ENCODE peak calls at places on chromosomes 16 and 17, in six cellular contexts. One of them, this sample, is unnamed.

GRCh38 chr17:73156166-73156840 is 8.5 kb upstream of the SSTR2 start:
- DNase-seq in activated T-cell treated with anti-CD3 and anti-CD28 coated beads, Interleukin-2, amount 50 U/mL, for 72 hours: peak; percentile 72
- DNase-seq in NCI-H446 treated with DMSO at 0.1 percent for 48 hours: peak; percentile 66
- DNase-seq in amniotic stem cell: peak; percentile 39
- DNase-seq in tibial nerve: peak; percentile 56
- DNase-seq in hypothalamus: peak; percentile 19
- DNase-seq in this sample: no peak

GRCh38 chr17:80359422-80360110 is 55.4 kb upstream of the ENDOV start:
- DNase-seq in tibial nerve: no peak
- DNase-seq in NCI-H446 treated with DMSO at 0.1 percent for 48 hours: no peak
- DNase-seq in hypothalamus: no peak
- DNase-seq in activated T-cell treated with anti-CD3 and anti-CD28 coated beads, Interleukin-2, amount 50 U/mL, for 72 hours: no peak
- DNase-seq in amniotic stem cell: no peak
- DNase-seq in this sample: no peak

GRCh38 chr16:83685615-83686165 is 122.1 kb upstream of the HSBP1 start:
- DNase-seq in activated T-cell treated with anti-CD3 and anti-CD28 coated beads, Interleukin-2, amount 50 U/mL, for 72 hours: no peak
- DNase-seq in tibial nerve: no peak
- DNase-seq in amniotic stem cell: no peak
- DNase-seq in NCI-H446 treated with DMSO at 0.1 percent for 48 hours: no peak
- DNase-seq in hypothalamus: no peak
- DNase-seq in this sample: no peak

GRCh38 chr17:65536573-65537342 is 24.7 kb downstream of the AXIN2 start:
- DNase-seq in tibial nerve: no peak
- DNase-seq in hypothalamus: no peak
- DNase-seq in NCI-H446 treated with DMSO at 0.1 percent for 48 hours: no peak
- DNase-seq in activated T-cell treated with anti-CD3 and anti-CD28 coated beads, Interleukin-2, amount 50 U/mL, for 72 hours: no peak
- DNase-seq in amniotic stem cell: no peak
- DNase-seq in this sample: no peak

GRCh38 chr16:5551909-5552308 is 454.3 kb upstream of the EEF2KMT start:
- DNase-seq in tibial nerve: no peak
- DNase-seq in activated T-cell treated with anti-CD3 and anti-CD28 coated beads, Interleukin-2, amount 50 U/mL, for 72 hours: no peak
- DNase-seq in amniotic stem cell: no peak
- DNase-seq in hypothalamus: no peak
- DNase-seq in NCI-H446 treated with DMSO at 0.1 percent for 48 hours: no peak
- DNase-seq in this sample: peak; percentile 19

GRCh38 chr17:49742256-49742655 is 21.7 kb downstream of the FAM117A start:
- DNase-seq in NCI-H446 treated with DMSO at 0.1 percent for 48 hours: no peak
- DNase-seq in tibial nerve: no peak
- DNase-seq in amniotic stem cell: no peak
- DNase-seq in hypothalamus: no peak
- DNase-seq in activated T-cell treated with anti-CD3 and anti-CD28 coated beads, Interleukin-2, amount 50 U/mL, for 72 hours: no peak
- DNase-seq in this sample: no peak

GRCh38 chr16:3170440-3171180 is 17.4 kb upstream of the OR1F1 start:
- DNase-seq in hypothalamus: no peak
- DNase-seq in amniotic stem cell: no peak
- DNase-seq in tibial nerve: no peak
- DNase-seq in NCI-H446 treated with DMSO at 0.1 percent for 48 hours: no peak
- DNase-seq in activated T-cell treated with anti-CD3 and anti-CD28 coated beads, Interleukin-2, amount 50 U/mL, for 72 hours: peak; percentile 40
- DNase-seq in this sample: no peak

GRCh38 chr17:49676276-49676868 is 1.5 kb downstream of the SPOP start:
- DNase-seq in amniotic stem cell: no peak
- DNase-seq in hypothalamus: no peak
- DNase-seq in tibial nerve: no peak
- DNase-seq in NCI-H446 treated with DMSO at 0.1 percent for 48 hours: no peak
- DNase-seq in activated T-cell treated with anti-CD3 and anti-CD28 coated beads, Interleukin-2, amount 50 U/mL, for 72 hours: no peak
- DNase-seq in this sample: no peak

GRCh38 chr16:28000314-28000713 is 63.2 kb downstream of the GSG1L start:
- DNase-seq in hypothalamus: no peak
- DNase-seq in NCI-H446 treated with DMSO at 0.1 percent for 48 hours: no peak
- DNase-seq in activated T-cell treated with anti-CD3 and anti-CD28 coated beads, Interleukin-2, amount 50 U/mL, for 72 hours: no peak
- DNase-seq in tibial nerve: no peak
- DNase-seq in amniotic stem cell: no peak
- DNase-seq in this sample: no peak

GRCh38 chr16:5633845-5634440 is 536.3 kb upstream of the EEF2KMT start:
- DNase-seq in hypothalamus: no peak
- DNase-seq in activated T-cell treated with anti-CD3 and anti-CD28 coated beads, Interleukin-2, amount 50 U/mL, for 72 hours: no peak
- DNase-seq in amniotic stem cell: no peak
- DNase-seq in tibial nerve: no peak
- DNase-seq in NCI-H446 treated with DMSO at 0.1 percent for 48 hours: no peak
- DNase-seq in this sample: no peak

GRCh38 chr16:86457621-86458456 is 52.5 kb upstream of the FOXF1 start:
- DNase-seq in hypothalamus: no peak
- DNase-seq in activated T-cell treated with anti-CD3 and anti-CD28 coated beads, Interleukin-2, amount 50 U/mL, for 72 hours: no peak
- DNase-seq in amniotic stem cell: peak; percentile 60
- DNase-seq in NCI-H446 treated with DMSO at 0.1 percent for 48 hours: no peak
- DNase-seq in tibial nerve: no peak
- DNase-seq in this sample: peak; percentile 22

GRCh38 chr17:83076930-83077329 is 2.5 kb upstream of the METRNL start:
- DNase-seq in activated T-cell treated with anti-CD3 and anti-CD28 coated beads, Interleukin-2, amount 50 U/mL, for 72 hours: no peak
- DNase-seq in tibial nerve: no peak
- DNase-seq in hypothalamus: no peak
- DNase-seq in NCI-H446 treated with DMSO at 0.1 percent for 48 hours: no peak
- DNase-seq in amniotic stem cell: no peak
- DNase-seq in this sample: no peak

GRCh38 chr17:4573682-4574081 is 10.6 kb upstream of the SMTNL2 start:
- DNase-seq in hypothalamus: no peak
- DNase-seq in amniotic stem cell: no peak
- DNase-seq in NCI-H446 treated with DMSO at 0.1 percent for 48 hours: no peak
- DNase-seq in tibial nerve: no peak
- DNase-seq in activated T-cell treated with anti-CD3 and anti-CD28 coated beads, Interleukin-2, amount 50 U/mL, for 72 hours: peak; percentile 82
- DNase-seq in this sample: no peak

GRCh38 chr16:66741971-66742396 is 9.4 kb downstream of the DYNC1LI2 start:
- DNase-seq in activated T-cell treated with anti-CD3 and anti-CD28 coated beads, Interleukin-2, amount 50 U/mL, for 72 hours: no peak
- DNase-seq in amniotic stem cell: no peak
- DNase-seq in NCI-H446 treated with DMSO at 0.1 percent for 48 hours: no peak
- DNase-seq in hypothalamus: no peak
- DNase-seq in tibial nerve: no peak
- DNase-seq in this sample: no peak

This sample was measured in non-pigmented ciliary epithelial cell.